ENCODE peak calls at places on chromosomes 2 and 18, in ten cellular contexts. B is epithelial cell of esophagus; X is left ventricle myocardium inferior; D is GM12878; G is astrocyte of the cerebellum; M is neural progenitor cell; A is AG09309; H is AG04450; P is PC-3; R is CD8-positive, alpha-beta T cell. U is an unnamed sample.

GRCh38 chr2:151120016-151120415 is 141.6 kb downstream of the RBM43 start:
- DNase-seq in H (no peak), B (no peak), A (no peak), R (no peak), G (no peak), D (no peak), X (no peak), P (no peak), M (no peak), U (no peak)

GRCh38 chr2:108534577-108535379 is 508 bp downstream of the LIMS1 start:
- DNase-seq in M (peak; percentile 61), G (no peak), H (no peak), D (no peak), P (peak; percentile 48), A (no peak), X (peak; percentile 46), R (peak; percentile 37), B (peak; percentile 28), U (no peak)

GRCh38 chr2:102480273-102480672 is 7.2 kb downstream of the SLC9A4 start:
- DNase-seq in M (no peak), D (no peak), H (no peak), X (no peak), P (no peak), B (no peak), R (no peak), G (no peak), A (no peak), U (no peak)

GRCh38 chr2:15929861-15930260 is 10.5 kb upstream of the MYCN start:
- DNase-seq in P (no peak), A (no peak), B (no peak), R (no peak), M (no peak), X (no peak), G (no peak), D (no peak), H (no peak), U (no peak)

GRCh38 chr2:177397501-177398289 is 5.1 kb downstream of the AGPS start:
- DNase-seq in A (peak; percentile 90), P (peak; percentile 86), M (no peak), X (no peak), B (peak; percentile 58), D (no peak), G (peak; percentile 93), H (peak; percentile 42), R (no peak), U (no peak)

GRCh38 chr18:47756364-47757016 is 174.0 kb downstream of the SMAD2 start:
- DNase-seq in G (no peak), R (peak; percentile 55), P (peak; percentile 51), H (no peak), X (peak; percentile 42), D (no peak), B (peak; percentile 69), M (peak; percentile 83), A (no peak), U (no peak)

GRCh38 chr2:45299361-45299760 is 290.1 kb upstream of the SIX2 start:
- DNase-seq in G (no peak), D (no peak), A (no peak), H (no peak), X (no peak), P (no peak), B (no peak), M (no peak), R (no peak), U (no peak)

GRCh38 chr2:202158796-202159195 is 79.6 kb downstream of the SUMO1 start:
- DNase-seq in M (no peak), G (no peak), P (peak; percentile 48), A (no peak), R (no peak), D (no peak), H (no peak), B (peak; percentile 23), X (no peak), U (no peak)

GRCh38 chr2:138670734-138671133 is 109.5 kb downstream of the NXPH2 start:
- DNase-seq in H (no peak), G (no peak), R (no peak), B (no peak), M (no peak), A (no peak), P (no peak), X (no peak), D (no peak), U (no peak)

GRCh38 chr18:8629602-8630001 is 20.4 kb downstream of the RAB12 start:
- DNase-seq in R (no peak), G (no peak), M (no peak), H (no peak), B (no peak), A (no peak), X (no peak), P (no peak), D (no peak), U (no peak)

GRCh38 chr2:240567872-240568677 is at the start of gene RNPEPL1:
- DNase-seq in B (peak; percentile 59), G (no peak), D (no peak), M (peak; percentile 76), X (peak; percentile 54), P (peak; percentile 44), A (no peak), R (peak; percentile 48), H (no peak), U (no peak)

GRCh38 chr2:33219850-33220275 is 256.6 kb upstream of the RASGRP3 start:
- DNase-seq in P (peak; percentile 46), H (no peak), A (no peak), X (no peak), D (no peak), B (no peak), M (no peak), R (no peak), G (no peak), U (no peak)

GRCh38 chr2:161676902-161677496 is 52.8 kb downstream of the SLC4A10 start:
- DNase-seq in A (no peak), R (no peak), M (no peak), H (no peak), G (no peak), P (no peak), X (no peak), D (no peak), B (no peak), U (no peak)

GRCh38 chr2:120780402-120780801 is 44.7 kb downstream of the GLI2 start:
- DNase-seq in G (no peak), M (no peak), H (no peak), B (no peak), P (no peak), D (no peak), X (no peak), A (no peak), R (no peak), U (no peak)

GRCh38 chr18:69357590-69357989 is 43.1 kb upstream of the DOK6 start:
- DNase-seq in P (no peak), G (no peak), X (no peak), D (no peak), H (no peak), B (no peak), A (no peak), M (no peak), R (no peak), U (no peak)

GRCh38 chr2:38409136-38409903 is 32.2 kb upstream of the ATL2 start:
- DNase-seq in D (peak; percentile 59), B (peak; percentile 68), X (peak; percentile 30), M (no peak), R (no peak), H (no peak), A (no peak), G (no peak), P (peak; percentile 39), U (no peak)

GRCh38 chr18:12287684-12288405 is 20.2 kb upstream of the TUBB6 start:
- DNase-seq in A (peak; percentile 78), R (no peak), G (no peak), P (peak; percentile 85), X (peak; percentile 82), M (peak; percentile 63), H (peak; percentile 85), D (no peak), B (peak; percentile 96), U (peak; percentile 74)

GRCh38 chr2:235102987-235103386 is 151.2 kb downstream of the SH3BP4 start:
- DNase-seq in P (no peak), D (no peak), M (no peak), X (no peak), A (no peak), R (no peak), B (no peak), H (no peak), G (no peak), U (no peak)

GRCh38 chr2:73265298-73266060 is 18.8 kb downstream of the FBXO41 start:
- DNase-seq in R (no peak), A (no peak), M (no peak), D (no peak), P (no peak), X (no peak), G (no peak), B (no peak), H (no peak), U (no peak)

DNA sequence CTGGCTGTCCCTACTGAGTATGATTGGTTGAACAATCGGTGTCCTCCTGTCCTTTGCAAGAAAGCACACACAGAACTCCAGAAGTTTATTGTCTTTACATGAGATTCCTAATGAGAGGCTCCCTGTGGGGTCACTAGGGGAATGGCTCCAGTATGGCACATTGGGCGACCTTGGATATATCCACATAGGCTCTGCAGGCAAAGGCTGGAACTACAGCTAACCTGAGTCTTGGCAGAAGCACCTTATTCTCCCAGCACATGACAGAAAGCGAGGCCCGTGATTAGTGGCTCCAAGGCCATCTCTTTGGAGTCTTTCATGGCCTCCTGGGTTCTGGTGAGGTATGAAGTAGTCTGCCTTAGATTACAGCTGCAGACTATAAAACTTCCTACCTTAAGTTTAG is 49.0 kb downstream of the ZDBF2 start:
- DNase-seq in X (no peak), G (no peak), A (no peak), D (no peak), H (no peak), P (no peak), B (no peak), R (no peak), M (no peak), U (no peak)
- TF ChIP-seq CTCF in X (no peak), G (no peak), A (no peak), D (no peak), H (no peak), P (peak; percentile 12), B (peak; percentile 7), R (no peak), M (no peak), U (no peak)

GRCh38 chr18:22171263-22171838 is 2.0 kb downstream of the GATA6 start:
- DNase-seq in H (no peak), B (no peak), P (no peak), R (no peak), M (peak; percentile 42), G (no peak), A (no peak), X (no peak), D (no peak), U (no peak)
- H3K4me3 ChIP-seq in H (peak overlapping the region; percentile 82), B (peak overlapping the region; percentile 72), P (peak overlapping the region; percentile 100), R (no peak overlapping the region), M (peak overlapping the region; percentile 48), G (peak overlapping the region; percentile 80), A (peak overlapping the region; percentile 94), X (peak overlapping the region; percentile 99), D (no peak overlapping the region), U (peak overlapping the region; percentile 100)

GRCh38 chr2:213125646-213126347 is 25.6 kb downstream of the IKZF2 start:
- DNase-seq in A (no peak), B (no peak), X (no peak), G (no peak), R (no peak), D (no peak), P (peak; percentile 54), H (no peak), M (no peak), U (no peak)
- TF ChIP-seq CTCF in A (no peak), B (no peak), X (no peak), G (no peak), R (peak; percentile 13), D (peak; percentile 9), P (peak; percentile 44), H (no peak), M (no peak), U (no peak)

GRCh38 chr18:22176622-22177495 is 7.5 kb downstream of the GATA6 start:
- DNase-seq in P (no peak), A (no peak), X (peak; percentile 28), R (no peak), H (no peak), B (no peak), G (no peak), D (no peak), M (peak; percentile 63), U (no peak)
- H3K4me3 ChIP-seq in P (no peak overlapping the region), A (no peak overlapping the region), X (peak overlapping the region; percentile 99), R (no peak overlapping the region), H (no peak overlapping the region), B (no peak overlapping the region), G (peak overlapping the region; percentile 38), D (no peak overlapping the region), M (peak overlapping the region; percentile 15), U (peak overlapping the region; percentile 100)

U was measured in thoracic aorta.